ENCODE peak calls at places on chromosomes 16 and 17, in six cellular contexts. One of them, this sample, is unnamed.
A peak's percentile ranks its signal among the peaks of the same experiment; 100 is the strongest.

GRCh38 chr17:32269377-32269776 is 3.7 kb downstream of the RHBDL3 start:
- DNase-seq in EH: no peak
- DNase-seq in AG04449: no peak
- DNase-seq in hepatocyte: no peak
- DNase-seq in stimulated activated CD8-positive, alpha-beta memory T cell treated with anti-CD3 and anti-CD28 coated beads, Interleukin-2, amount 100 ng/mL, for 1 hour: no peak
- DNase-seq in H9: no peak
- DNase-seq in this sample: no peak

GRCh38 chr16:26993988-26994387 is 72.7 kb upstream of the C16orf82 start:
- DNase-seq in AG04449: no peak
- DNase-seq in H9: no peak
- DNase-seq in EH: peak; percentile 80
- DNase-seq in hepatocyte: no peak
- DNase-seq in stimulated activated CD8-positive, alpha-beta memory T cell treated with anti-CD3 and anti-CD28 coated beads, Interleukin-2, amount 100 ng/mL, for 1 hour: no peak
- DNase-seq in this sample: no peak

GRCh38 chr16:24906199-24906808 is 60.5 kb downstream of the SLC5A11 start:
- DNase-seq in AG04449: no peak
- DNase-seq in EH: peak; percentile 41
- DNase-seq in stimulated activated CD8-positive, alpha-beta memory T cell treated with anti-CD3 and anti-CD28 coated beads, Interleukin-2, amount 100 ng/mL, for 1 hour: no peak
- DNase-seq in H9: no peak
- DNase-seq in hepatocyte: peak; percentile 38
- DNase-seq in this sample: peak; percentile 12

GRCh38 chr17:69669441-69670178 is 255.1 kb downstream of the MAP2K6 start:
- DNase-seq in stimulated activated CD8-positive, alpha-beta memory T cell treated with anti-CD3 and anti-CD28 coated beads, Interleukin-2, amount 100 ng/mL, for 1 hour: no peak
- DNase-seq in EH: no peak
- DNase-seq in hepatocyte: peak; percentile 7
- DNase-seq in H9: no peak
- DNase-seq in AG04449: no peak
- DNase-seq in this sample: no peak

GRCh38 chr17:64411999-64412771 is 21.5 kb upstream of the PECAM1 start:
- DNase-seq in AG04449: no peak
- DNase-seq in H9: peak; percentile 84
- DNase-seq in hepatocyte: peak; percentile 52
- DNase-seq in stimulated activated CD8-positive, alpha-beta memory T cell treated with anti-CD3 and anti-CD28 coated beads, Interleukin-2, amount 100 ng/mL, for 1 hour: no peak
- DNase-seq in EH: peak; percentile 34
- DNase-seq in this sample: no peak

GRCh38 chr17:50457621-50458020 is 11.1 kb downstream of the CHAD start:
- DNase-seq in H9: no peak
- DNase-seq in AG04449: no peak
- DNase-seq in EH: no peak
- DNase-seq in stimulated activated CD8-positive, alpha-beta memory T cell treated with anti-CD3 and anti-CD28 coated beads, Interleukin-2, amount 100 ng/mL, for 1 hour: no peak
- DNase-seq in hepatocyte: no peak
- DNase-seq in this sample: no peak

GRCh38 chr17:64270885-64271284 is 7.8 kb upstream of the TEX2 start:
- DNase-seq in stimulated activated CD8-positive, alpha-beta memory T cell treated with anti-CD3 and anti-CD28 coated beads, Interleukin-2, amount 100 ng/mL, for 1 hour: no peak
- DNase-seq in H9: no peak
- DNase-seq in hepatocyte: no peak
- DNase-seq in EH: no peak
- DNase-seq in AG04449: no peak
- DNase-seq in this sample: no peak

GRCh38 chr17:61217878-61218437 is 181.7 kb upstream of the TBX2 start:
- DNase-seq in H9: no peak
- DNase-seq in hepatocyte: no peak
- DNase-seq in AG04449: no peak
- DNase-seq in stimulated activated CD8-positive, alpha-beta memory T cell treated with anti-CD3 and anti-CD28 coated beads, Interleukin-2, amount 100 ng/mL, for 1 hour: no peak
- DNase-seq in EH: no peak
- DNase-seq in this sample: no peak

GRCh38 chr17:77734371-77735050 is 224.0 kb upstream of the TNRC6C start:
- DNase-seq in AG04449: no peak
- DNase-seq in stimulated activated CD8-positive, alpha-beta memory T cell treated with anti-CD3 and anti-CD28 coated beads, Interleukin-2, amount 100 ng/mL, for 1 hour: no peak
- DNase-seq in hepatocyte: peak; percentile 91
- DNase-seq in H9: peak; percentile 83
- DNase-seq in EH: peak; percentile 78
- DNase-seq in this sample: no peak

GRCh38 chr17:79029327-79030009 is 5.5 kb downstream of the C1QTNF1 start:
- DNase-seq in H9: no peak
- DNase-seq in EH: no peak
- DNase-seq in hepatocyte: no peak
- DNase-seq in stimulated activated CD8-positive, alpha-beta memory T cell treated with anti-CD3 and anti-CD28 coated beads, Interleukin-2, amount 100 ng/mL, for 1 hour: no peak
- DNase-seq in AG04449: no peak
- DNase-seq in this sample: no peak

GRCh38 chr17:42488032-42488431 is 29.4 kb downstream of the ATP6V0A1 start:
- DNase-seq in stimulated activated CD8-positive, alpha-beta memory T cell treated with anti-CD3 and anti-CD28 coated beads, Interleukin-2, amount 100 ng/mL, for 1 hour: no peak
- DNase-seq in hepatocyte: no peak
- DNase-seq in EH: no peak
- DNase-seq in AG04449: no peak
- DNase-seq in H9: no peak
- DNase-seq in this sample: no peak

GRCh38 chr16:81061307-81061640 is 15.8 kb downstream of the C16orf46 start:
- DNase-seq in H9: no peak
- DNase-seq in hepatocyte: no peak
- DNase-seq in EH: no peak
- DNase-seq in stimulated activated CD8-positive, alpha-beta memory T cell treated with anti-CD3 and anti-CD28 coated beads, Interleukin-2, amount 100 ng/mL, for 1 hour: no peak
- DNase-seq in AG04449: no peak
- DNase-seq in this sample: no peak

GRCh38 chr16:50530277-50531236 is 17.6 kb upstream of the NKD1 start:
- DNase-seq in H9: peak; percentile 10
- DNase-seq in AG04449: no peak
- DNase-seq in hepatocyte: peak; percentile 48
- DNase-seq in EH: no peak
- DNase-seq in stimulated activated CD8-positive, alpha-beta memory T cell treated with anti-CD3 and anti-CD28 coated beads, Interleukin-2, amount 100 ng/mL, for 1 hour: no peak
- DNase-seq in this sample: no peak

GRCh38 chr16:9139965-9140364 is 48.5 kb downstream of the HAPSTR1 start:
- DNase-seq in stimulated activated CD8-positive, alpha-beta memory T cell treated with anti-CD3 and anti-CD28 coated beads, Interleukin-2, amount 100 ng/mL, for 1 hour: no peak
- DNase-seq in EH: peak; percentile 54
- DNase-seq in hepatocyte: no peak
- DNase-seq in AG04449: no peak
- DNase-seq in H9: peak; percentile 71
- DNase-seq in this sample: peak; percentile 46

GRCh38 chr16:27729516-27730304 is 179.8 kb downstream of the KATNIP start:
- DNase-seq in EH: no peak
- DNase-seq in hepatocyte: no peak
- DNase-seq in H9: no peak
- DNase-seq in stimulated activated CD8-positive, alpha-beta memory T cell treated with anti-CD3 and anti-CD28 coated beads, Interleukin-2, amount 100 ng/mL, for 1 hour: no peak
- DNase-seq in AG04449: no peak
- DNase-seq in this sample: no peak

GRCh38 chr16:77394699-77395098 is 40.1 kb downstream of the ADAMTS18 start:
- DNase-seq in H9: no peak
- DNase-seq in stimulated activated CD8-positive, alpha-beta memory T cell treated with anti-CD3 and anti-CD28 coated beads, Interleukin-2, amount 100 ng/mL, for 1 hour: no peak
- DNase-seq in hepatocyte: no peak
- DNase-seq in EH: no peak
- DNase-seq in AG04449: no peak
- DNase-seq in this sample: no peak

GRCh38 chr17:82595893-82596292 is 52.4 kb downstream of the WDR45B start:
- DNase-seq in EH: no peak
- DNase-seq in stimulated activated CD8-positive, alpha-beta memory T cell treated with anti-CD3 and anti-CD28 coated beads, Interleukin-2, amount 100 ng/mL, for 1 hour: no peak
- DNase-seq in hepatocyte: no peak
- DNase-seq in AG04449: no peak
- DNase-seq in H9: no peak
- DNase-seq in this sample: no peak

GRCh38 chr16:56270828-56271227 is 79.5 kb downstream of the GNAO1 start:
- DNase-seq in H9: no peak
- DNase-seq in hepatocyte: no peak
- DNase-seq in EH: no peak
- DNase-seq in AG04449: no peak
- DNase-seq in stimulated activated CD8-positive, alpha-beta memory T cell treated with anti-CD3 and anti-CD28 coated beads, Interleukin-2, amount 100 ng/mL, for 1 hour: no peak
- DNase-seq in this sample: no peak

GRCh38 chr16:55662641-55663040 is 6.9 kb downstream of the SLC6A2 start:
- DNase-seq in H9: no peak
- DNase-seq in stimulated activated CD8-positive, alpha-beta memory T cell treated with anti-CD3 and anti-CD28 coated beads, Interleukin-2, amount 100 ng/mL, for 1 hour: no peak
- DNase-seq in AG04449: no peak
- DNase-seq in hepatocyte: peak; percentile 62
- DNase-seq in EH: no peak
- DNase-seq in this sample: no peak

GRCh38 chr16:73068546-73069401 is 20.8 kb upstream of the ZFHX3 start:
- DNase-seq in AG04449: peak; percentile 95
- DNase-seq in H9: no peak
- DNase-seq in EH: peak; percentile 97
- DNase-seq in hepatocyte: no peak
- DNase-seq in stimulated activated CD8-positive, alpha-beta memory T cell treated with anti-CD3 and anti-CD28 coated beads, Interleukin-2, amount 100 ng/mL, for 1 hour: no peak
- DNase-seq in this sample: no peak

GRCh38 chr17:45413498-45413923 is 19.2 kb downstream of the ARHGAP27 start:
- DNase-seq in H9: no peak
- DNase-seq in hepatocyte: peak; percentile 71
- DNase-seq in EH: no peak
- DNase-seq in stimulated activated CD8-positive, alpha-beta memory T cell treated with anti-CD3 and anti-CD28 coated beads, Interleukin-2, amount 100 ng/mL, for 1 hour: no peak
- DNase-seq in AG04449: no peak
- DNase-seq in this sample: peak; percentile 97

GRCh38 chr17:45997624-45998023 is 1.4 kb upstream of the STH start:
- DNase-seq in AG04449: no peak
- DNase-seq in H9: no peak
- DNase-seq in hepatocyte: no peak
- DNase-seq in stimulated activated CD8-positive, alpha-beta memory T cell treated with anti-CD3 and anti-CD28 coated beads, Interleukin-2, amount 100 ng/mL, for 1 hour: no peak
- DNase-seq in EH: peak; percentile 59
- DNase-seq in this sample: no peak

GRCh38 chr17:57463103-57463885 is 207.0 kb downstream of the MSI2 start:
- DNase-seq in hepatocyte: no peak
- DNase-seq in EH: peak; percentile 93
- DNase-seq in AG04449: peak; percentile 74
- DNase-seq in stimulated activated CD8-positive, alpha-beta memory T cell treated with anti-CD3 and anti-CD28 coated beads, Interleukin-2, amount 100 ng/mL, for 1 hour: no peak
- DNase-seq in H9: no peak
- DNase-seq in this sample: no peak

GRCh38 chr17:48002208-48002919 is 31.5 kb downstream of the CDK5RAP3 start:
- DNase-seq in EH: peak; percentile 87
- DNase-seq in stimulated activated CD8-positive, alpha-beta memory T cell treated with anti-CD3 and anti-CD28 coated beads, Interleukin-2, amount 100 ng/mL, for 1 hour: no peak
- DNase-seq in H9: no peak
- DNase-seq in AG04449: no peak
- DNase-seq in hepatocyte: peak; percentile 56
- DNase-seq in this sample: no peak

GRCh38 chr16:68377667-68378420 is 67.0 kb downstream of the PRMT7 start:
- DNase-seq in AG04449: no peak
- DNase-seq in EH: no peak
- DNase-seq in stimulated activated CD8-positive, alpha-beta memory T cell treated with anti-CD3 and anti-CD28 coated beads, Interleukin-2, amount 100 ng/mL, for 1 hour: no peak
- DNase-seq in H9: no peak
- DNase-seq in hepatocyte: no peak
- DNase-seq in this sample: no peak

GRCh38 chr16:263944-264343 is 11.8 kb downstream of the RGS11 start:
- DNase-seq in H9: no peak
- DNase-seq in AG04449: no peak
- DNase-seq in EH: no peak
- DNase-seq in stimulated activated CD8-positive, alpha-beta memory T cell treated with anti-CD3 and anti-CD28 coated beads, Interleukin-2, amount 100 ng/mL, for 1 hour: no peak
- DNase-seq in hepatocyte: no peak
- DNase-seq in this sample: no peak

GRCh38 chr16:70692481-70693203 is 6.8 kb upstream of the MTSS2 start:
- DNase-seq in EH: no peak
- DNase-seq in stimulated activated CD8-positive, alpha-beta memory T cell treated with anti-CD3 and anti-CD28 coated beads, Interleukin-2, amount 100 ng/mL, for 1 hour: no peak
- DNase-seq in hepatocyte: no peak
- DNase-seq in H9: no peak
- DNase-seq in AG04449: no peak
- DNase-seq in this sample: no peak

GRCh38 chr16:53754938-53755910 is 51.3 kb downstream of the FTO start:
- DNase-seq in H9: no peak
- DNase-seq in EH: no peak
- DNase-seq in AG04449: no peak
- DNase-seq in hepatocyte: peak; percentile 42
- DNase-seq in stimulated activated CD8-positive, alpha-beta memory T cell treated with anti-CD3 and anti-CD28 coated beads, Interleukin-2, amount 100 ng/mL, for 1 hour: no peak
- DNase-seq in this sample: peak; percentile 95

GRCh38 chr16:50457979-50458461 is 89.2 kb upstream of the BRD7 start:
- DNase-seq in EH: no peak
- DNase-seq in H9: no peak
- DNase-seq in stimulated activated CD8-positive, alpha-beta memory T cell treated with anti-CD3 and anti-CD28 coated beads, Interleukin-2, amount 100 ng/mL, for 1 hour: no peak
- DNase-seq in AG04449: no peak
- DNase-seq in hepatocyte: no peak
- DNase-seq in this sample: no peak

GRCh38 chr17:49699967-49700575 is 7.7 kb downstream of the SLC35B1 start:
- DNase-seq in H9: no peak
- DNase-seq in stimulated activated CD8-positive, alpha-beta memory T cell treated with anti-CD3 and anti-CD28 coated beads, Interleukin-2, amount 100 ng/mL, for 1 hour: no peak
- DNase-seq in EH: no peak
- DNase-seq in AG04449: no peak
- DNase-seq in hepatocyte: no peak
- DNase-seq in this sample: no peak

This sample was measured in small intestine.